ENCODE peak calls at places on chromosomes 6 and 20, in six cellular contexts. One of them, this sample, is unnamed.

GRCh38 chr6:36874443-36875249 is at the start of gene PPIL1:
- DNase-seq in H9: peak; percentile 85
- DNase-seq in IMR-90: peak; percentile 90
- DNase-seq in mesendoderm: peak; percentile 93
- DNase-seq in H1: peak; percentile 82
- DNase-seq in mesenchymal stem cell: peak; percentile 94
- DNase-seq in this sample: peak; percentile 84

GRCh38 chr6:30508890-30509736 is 19.8 kb downstream of the HLA-E start:
- DNase-seq in H9: no peak
- DNase-seq in IMR-90: peak; percentile 51
- DNase-seq in mesendoderm: no peak
- DNase-seq in H1: no peak
- DNase-seq in mesenchymal stem cell: peak; percentile 49
- DNase-seq in this sample: no peak

GRCh38 chr20:41138527-41139226 is 1.3 kb downstream of the PLCG1 start:
- DNase-seq in H9: no peak
- DNase-seq in IMR-90: peak; percentile 12
- DNase-seq in mesendoderm: peak; percentile 40
- DNase-seq in H1: no peak
- DNase-seq in mesenchymal stem cell: peak; percentile 45
- DNase-seq in this sample: peak; percentile 18

GRCh38 chr6:99093781-99094180 is 146.0 kb upstream of the FBXL4 start:
- DNase-seq in H9: no peak
- DNase-seq in IMR-90: no peak
- DNase-seq in mesendoderm: no peak
- DNase-seq in H1: no peak
- DNase-seq in mesenchymal stem cell: no peak
- DNase-seq in this sample: no peak

GRCh38 chr20:34703573-34704176 is 469 bp upstream of the TP53INP2 start:
- DNase-seq in H9: no peak
- DNase-seq in IMR-90: peak; percentile 37
- DNase-seq in mesendoderm: peak; percentile 55
- DNase-seq in H1: no peak
- DNase-seq in mesenchymal stem cell: peak; percentile 86
- DNase-seq in this sample: no peak

GRCh38 chr6:86537311-86537861 is 399.9 kb upstream of the HTR1E start:
- DNase-seq in H9: no peak
- DNase-seq in IMR-90: no peak
- DNase-seq in mesendoderm: no peak
- DNase-seq in H1: no peak
- DNase-seq in mesenchymal stem cell: no peak
- DNase-seq in this sample: no peak

GRCh38 chr6:39929039-39929732 is 5.1 kb downstream of the MOCS1 start:
- DNase-seq in H9: no peak
- DNase-seq in IMR-90: no peak
- DNase-seq in mesendoderm: peak; percentile 15
- DNase-seq in H1: no peak
- DNase-seq in mesenchymal stem cell: no peak
- DNase-seq in this sample: no peak

GRCh38 chr20:33002087-33002808 is 2.0 kb downstream of the SUN5 start:
- DNase-seq in H9: no peak
- DNase-seq in IMR-90: no peak
- DNase-seq in mesendoderm: no peak
- DNase-seq in H1: no peak
- DNase-seq in mesenchymal stem cell: no peak
- DNase-seq in this sample: no peak

GRCh38 chr6:117263353-117263927 is 1.9 kb upstream of the VGLL2 start:
- DNase-seq in H9: no peak
- DNase-seq in IMR-90: no peak
- DNase-seq in mesendoderm: no peak
- DNase-seq in H1: no peak
- DNase-seq in mesenchymal stem cell: no peak
- DNase-seq in this sample: no peak

GRCh38 chr6:73969982-73970960 is 274.3 kb downstream of the CD109 start:
- DNase-seq in H9: no peak
- DNase-seq in IMR-90: peak; percentile 67
- DNase-seq in mesendoderm: peak; percentile 86
- DNase-seq in H1: no peak
- DNase-seq in mesenchymal stem cell: peak; percentile 73
- DNase-seq in this sample: peak; percentile 67

GRCh38 chr6:38773338-38773737 is 58.2 kb downstream of the DNAH8 start:
- DNase-seq in H9: peak; percentile 74
- DNase-seq in IMR-90: no peak
- DNase-seq in mesendoderm: peak; percentile 83
- DNase-seq in H1: peak; percentile 82
- DNase-seq in mesenchymal stem cell: no peak
- DNase-seq in this sample: no peak

GRCh38 chr6:134002821-134003220 is 49.6 kb downstream of the SLC2A12 start:
- DNase-seq in H9: no peak
- DNase-seq in IMR-90: peak; percentile 37
- DNase-seq in mesendoderm: no peak
- DNase-seq in H1: no peak
- DNase-seq in mesenchymal stem cell: no peak
- DNase-seq in this sample: no peak

GRCh38 chr6:170160031-170160627 is 130.7 kb downstream of the DLL1 start:
- DNase-seq in H9: no peak
- DNase-seq in IMR-90: no peak
- DNase-seq in mesendoderm: peak; percentile 27
- DNase-seq in H1: no peak
- DNase-seq in mesenchymal stem cell: no peak
- DNase-seq in this sample: no peak

GRCh38 chr6:1315560-1316386 is 3.9 kb downstream of the FOXQ1 start:
- DNase-seq in H9: no peak
- DNase-seq in IMR-90: no peak
- DNase-seq in mesendoderm: no peak
- DNase-seq in H1: no peak
- DNase-seq in mesenchymal stem cell: no peak
- DNase-seq in this sample: no peak

GRCh38 chr20:44392776-44393607 is 37.5 kb downstream of the HNF4A start:
- DNase-seq in H9: no peak
- DNase-seq in IMR-90: no peak
- DNase-seq in mesendoderm: no peak
- DNase-seq in H1: no peak
- DNase-seq in mesenchymal stem cell: no peak
- DNase-seq in this sample: no peak

GRCh38 chr6:138769102-138769676 is 4.4 kb upstream of the CCDC28A start:
- DNase-seq in H9: no peak
- DNase-seq in IMR-90: no peak
- DNase-seq in mesendoderm: no peak
- DNase-seq in H1: no peak
- DNase-seq in mesenchymal stem cell: peak; percentile 67
- DNase-seq in this sample: no peak

GRCh38 chr20:53888510-53888909 is 181.9 kb downstream of the BCAS1 start:
- DNase-seq in H9: no peak
- DNase-seq in IMR-90: no peak
- DNase-seq in mesendoderm: no peak
- DNase-seq in H1: no peak
- DNase-seq in mesenchymal stem cell: no peak
- DNase-seq in this sample: no peak

GRCh38 chr20:1415667-1416468 is 23.0 kb upstream of the FKBP1A start:
- DNase-seq in H9: no peak
- DNase-seq in IMR-90: peak; percentile 97
- DNase-seq in mesendoderm: peak; percentile 93
- DNase-seq in H1: no peak
- DNase-seq in mesenchymal stem cell: peak; percentile 99
- DNase-seq in this sample: no peak

GRCh38 chr6:152112503-152113261 is 305.2 kb downstream of the ESR1 start:
- DNase-seq in H9: no peak
- DNase-seq in IMR-90: no peak
- DNase-seq in mesendoderm: no peak
- DNase-seq in H1: no peak
- DNase-seq in mesenchymal stem cell: no peak
- DNase-seq in this sample: no peak

GRCh38 chr6:4973972-4974885 is 29.6 kb downstream of the RPP40 start:
- DNase-seq in H9: peak; percentile 81
- DNase-seq in IMR-90: peak; percentile 72
- DNase-seq in mesendoderm: peak; percentile 82
- DNase-seq in H1: peak; percentile 66
- DNase-seq in mesenchymal stem cell: peak; percentile 14
- DNase-seq in this sample: peak; percentile 24

GRCh38 chr6:111416529-111416928 is 66.5 kb downstream of the REV3L start:
- DNase-seq in H9: no peak
- DNase-seq in IMR-90: peak; percentile 17
- DNase-seq in mesendoderm: no peak
- DNase-seq in H1: no peak
- DNase-seq in mesenchymal stem cell: no peak
- DNase-seq in this sample: no peak
- H3K18ac ChIP-seq in H9: no peak overlapping the region
- H3K18ac ChIP-seq in IMR-90: no peak overlapping the region
- H3K18ac ChIP-seq in mesendoderm: no peak overlapping the region
- H3K18ac ChIP-seq in H1: no peak overlapping the region
- H3K18ac ChIP-seq in mesenchymal stem cell: no peak overlapping the region
- H3K18ac ChIP-seq in this sample: no peak overlapping the region

GRCh38 chr20:62599216-62600110 is 42.8 kb upstream of the SLCO4A1 start:
- DNase-seq in H9: no peak
- DNase-seq in IMR-90: no peak
- DNase-seq in mesendoderm: no peak
- DNase-seq in H1: no peak
- DNase-seq in mesenchymal stem cell: no peak
- DNase-seq in this sample: no peak

GRCh38 chr20:62603021-62603906 is 39.0 kb upstream of the SLCO4A1 start:
- DNase-seq in H9: no peak
- DNase-seq in IMR-90: peak; percentile 47
- DNase-seq in mesendoderm: no peak
- DNase-seq in H1: no peak
- DNase-seq in mesenchymal stem cell: no peak
- DNase-seq in this sample: no peak

GRCh38 chr20:62602550-62602949 is 39.8 kb upstream of the SLCO4A1 start:
- DNase-seq in H9: no peak
- DNase-seq in IMR-90: no peak
- DNase-seq in mesendoderm: no peak
- DNase-seq in H1: no peak
- DNase-seq in mesenchymal stem cell: no peak
- DNase-seq in this sample: no peak

GRCh38 chr20:62598761-62599194 is 43.5 kb upstream of the SLCO4A1 start:
- DNase-seq in H9: no peak
- DNase-seq in IMR-90: no peak
- DNase-seq in mesendoderm: no peak
- DNase-seq in H1: no peak
- DNase-seq in mesenchymal stem cell: no peak
- DNase-seq in this sample: no peak

DNA sequence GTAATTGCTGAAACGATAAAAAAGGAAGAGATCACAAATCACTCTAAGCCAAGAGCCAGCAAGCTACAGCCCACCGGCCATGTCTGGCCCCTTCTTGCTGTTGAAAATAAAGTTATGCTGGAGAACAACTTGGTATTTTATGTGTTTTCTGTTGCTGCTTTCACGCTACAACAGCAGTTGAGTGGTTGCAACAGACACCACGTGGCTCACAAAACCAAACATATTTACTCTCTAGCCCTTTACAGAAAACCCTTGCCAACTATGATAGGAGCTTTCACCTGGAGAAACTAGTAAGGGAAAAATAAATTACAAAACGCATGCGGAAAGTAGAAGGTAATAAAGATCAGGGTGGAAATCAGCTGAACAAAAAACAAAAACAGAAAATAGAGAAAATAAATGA is 41.1 kb upstream of the SLCO4A1 start:
- DNase-seq in H9: no peak
- DNase-seq in IMR-90: no peak
- DNase-seq in mesendoderm: no peak
- DNase-seq in H1: no peak
- DNase-seq in mesenchymal stem cell: no peak
- DNase-seq in this sample: no peak
- H2AK5ac ChIP-seq in H9: no peak overlapping the region
- H2AK5ac ChIP-seq in IMR-90: no peak overlapping the region
- H2AK5ac ChIP-seq in mesendoderm: no peak overlapping the region
- H2AK5ac ChIP-seq in H1: no peak overlapping the region
- H2AK5ac ChIP-seq in mesenchymal stem cell: no peak overlapping the region
- H2AK5ac ChIP-seq in this sample: no peak overlapping the region

DNA sequence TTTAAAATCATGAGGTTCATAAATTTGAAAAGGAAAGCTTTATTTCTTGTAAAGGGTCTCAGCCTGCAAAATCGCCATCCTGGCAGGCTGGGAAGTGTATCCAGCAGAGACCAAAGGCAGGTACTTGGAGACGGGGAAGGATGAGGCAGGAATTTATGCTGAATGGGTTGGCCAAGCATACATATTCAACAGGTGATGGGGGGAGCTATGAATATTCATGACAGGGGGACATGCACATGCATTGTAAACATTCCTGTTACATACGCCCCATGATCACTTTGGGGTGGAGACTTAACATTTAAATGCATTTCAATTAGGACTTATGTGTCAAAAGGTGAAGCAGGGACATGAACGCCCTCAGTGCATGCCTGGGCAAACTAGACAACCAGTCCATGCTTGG is 9.8 kb upstream of the SLC22A1 start:
- DNase-seq in H9: peak; percentile 61
- DNase-seq in IMR-90: no peak
- DNase-seq in mesendoderm: peak; percentile 84
- DNase-seq in H1: no peak
- DNase-seq in mesenchymal stem cell: no peak
- DNase-seq in this sample: no peak
- H2BK15ac ChIP-seq in H9: no peak overlapping the region
- H2BK15ac ChIP-seq in IMR-90: no peak overlapping the region
- H2BK15ac ChIP-seq in mesendoderm: no peak overlapping the region
- H2BK15ac ChIP-seq in H1: no peak overlapping the region
- H2BK15ac ChIP-seq in mesenchymal stem cell: no peak overlapping the region
- H2BK15ac ChIP-seq in this sample: no peak overlapping the region

DNA sequence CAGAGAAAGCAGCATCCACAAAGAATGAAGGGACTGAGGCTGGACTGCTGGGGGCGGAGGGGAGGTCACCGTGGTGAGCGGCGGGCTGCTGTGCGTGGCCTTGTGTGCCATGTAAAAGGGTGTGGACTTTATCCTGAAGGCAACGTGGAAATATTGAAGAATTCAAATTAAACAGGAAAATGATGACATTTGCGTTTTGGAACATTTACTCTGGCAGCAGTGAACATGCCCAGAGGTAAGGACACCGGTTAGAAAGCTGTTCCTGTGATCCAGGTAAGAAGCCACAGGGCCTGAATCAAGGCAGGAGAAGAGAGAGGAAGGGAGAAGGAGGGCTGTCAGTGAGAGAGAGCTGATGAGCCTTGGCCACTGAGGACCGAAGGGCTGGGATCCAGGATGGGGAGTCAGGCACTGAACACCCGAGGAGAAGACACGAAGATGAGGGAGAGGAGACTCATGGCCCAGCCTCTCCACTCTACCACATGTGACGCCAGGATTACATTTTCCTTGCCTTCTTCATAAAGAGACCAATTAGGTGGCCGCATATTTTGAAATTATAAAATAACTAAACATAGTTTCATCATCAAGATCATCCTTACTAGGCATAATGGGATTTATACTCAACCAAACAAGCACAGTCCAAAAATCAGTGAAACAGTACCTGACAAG is 58.4 kb downstream of the TRAM2 start:
- DNase-seq in H9: no peak
- DNase-seq in IMR-90: no peak
- DNase-seq in mesendoderm: no peak
- DNase-seq in H1: no peak
- DNase-seq in mesenchymal stem cell: no peak
- DNase-seq in this sample: no peak
- H3K18ac ChIP-seq in H9: peak overlapping the region; percentile 1
- H3K18ac ChIP-seq in IMR-90: peak overlapping the region; percentile 87
- H3K18ac ChIP-seq in mesendoderm: peak overlapping the region; percentile 42
- H3K18ac ChIP-seq in H1: peak overlapping the region; percentile 53
- H3K18ac ChIP-seq in mesenchymal stem cell: peak overlapping the region; percentile 96
- H3K18ac ChIP-seq in this sample: peak overlapping the region; percentile 83

DNA sequence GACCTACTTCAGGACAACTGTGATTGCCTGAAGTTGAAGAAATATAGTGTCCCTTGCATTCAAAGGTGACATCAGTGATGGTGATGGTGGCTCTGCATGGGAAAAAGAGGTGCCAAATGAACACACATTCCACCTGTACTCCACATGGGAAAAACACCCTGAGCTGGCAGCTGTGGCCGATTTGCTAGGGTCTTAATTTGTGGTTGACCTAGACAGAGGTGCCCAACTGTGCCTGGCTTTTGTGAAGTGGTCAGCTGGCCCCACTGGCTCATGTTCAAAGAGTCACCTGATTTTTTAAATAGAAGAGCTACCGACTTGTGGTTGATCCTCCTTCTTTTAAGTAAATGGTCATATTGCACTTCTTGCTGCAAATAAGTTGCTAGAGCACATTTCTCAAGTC is 7.6 kb upstream of the GCNT2 start:
- DNase-seq in H9: no peak
- DNase-seq in IMR-90: no peak
- DNase-seq in mesendoderm: no peak
- DNase-seq in H1: no peak
- DNase-seq in mesenchymal stem cell: no peak
- DNase-seq in this sample: no peak
- H2AK5ac ChIP-seq in H9: no peak overlapping the region
- H2AK5ac ChIP-seq in IMR-90: no peak overlapping the region
- H2AK5ac ChIP-seq in mesendoderm: no peak overlapping the region
- H2AK5ac ChIP-seq in H1: no peak overlapping the region
- H2AK5ac ChIP-seq in mesenchymal stem cell: no peak overlapping the region
- H2AK5ac ChIP-seq in this sample: no peak overlapping the region